ENCODE peak calls at places on chromosomes 2 and 18, in five cellular contexts. One of them, this sample, is unnamed.

GRCh38 chr2:237742614-237743013 is 56.0 kb upstream of the RBM44 start:
- DNase-seq in colonic mucosa: no peak
- DNase-seq in neuronal stem cell: no peak
- DNase-seq in SK-N-SH: no peak
- DNase-seq in lower lobe of right lung: no peak
- DNase-seq in this sample: no peak

GRCh38 chr2:56582570-56582969 is 398.8 kb downstream of the CCDC85A start:
- DNase-seq in colonic mucosa: no peak
- DNase-seq in neuronal stem cell: no peak
- DNase-seq in SK-N-SH: no peak
- DNase-seq in lower lobe of right lung: no peak
- DNase-seq in this sample: no peak

GRCh38 chr2:109123586-109124201 is 5.3 kb upstream of the SH3RF3 start:
- DNase-seq in colonic mucosa: no peak
- DNase-seq in neuronal stem cell: no peak
- DNase-seq in SK-N-SH: no peak
- DNase-seq in lower lobe of right lung: no peak
- DNase-seq in this sample: no peak

GRCh38 chr2:241256168-241256545 is 59.3 kb downstream of the HDLBP start:
- DNase-seq in colonic mucosa: no peak
- DNase-seq in neuronal stem cell: no peak
- DNase-seq in SK-N-SH: no peak
- DNase-seq in lower lobe of right lung: no peak
- DNase-seq in this sample: no peak

GRCh38 chr2:127197475-127198385 is 22.4 kb downstream of the CYP27C1 start:
- DNase-seq in colonic mucosa: peak; percentile 82
- DNase-seq in neuronal stem cell: no peak
- DNase-seq in SK-N-SH: peak; percentile 87
- DNase-seq in lower lobe of right lung: peak; percentile 71
- DNase-seq in this sample: peak; percentile 18

GRCh38 chr18:13011719-13012118 is 20.6 kb downstream of the CEP192 start:
- DNase-seq in colonic mucosa: no peak
- DNase-seq in neuronal stem cell: no peak
- DNase-seq in SK-N-SH: no peak
- DNase-seq in lower lobe of right lung: no peak
- DNase-seq in this sample: no peak

GRCh38 chr2:157771234-157771633 is 104.9 kb downstream of the ACVR1 start:
- DNase-seq in colonic mucosa: no peak
- DNase-seq in neuronal stem cell: no peak
- DNase-seq in SK-N-SH: no peak
- DNase-seq in lower lobe of right lung: no peak
- DNase-seq in this sample: no peak

GRCh38 chr2:170264865-170265264 is 86.9 kb downstream of the MYO3B start:
- DNase-seq in colonic mucosa: no peak
- DNase-seq in neuronal stem cell: no peak
- DNase-seq in SK-N-SH: no peak
- DNase-seq in lower lobe of right lung: no peak
- DNase-seq in this sample: no peak

GRCh38 chr2:241803387-241804325 is 5.3 kb upstream of the NEU4 start:
- DNase-seq in colonic mucosa: peak; percentile 26
- DNase-seq in neuronal stem cell: no peak
- DNase-seq in SK-N-SH: peak; percentile 75
- DNase-seq in lower lobe of right lung: peak; percentile 49
- DNase-seq in this sample: no peak

GRCh38 chr2:38702413-38702812 is 36.5 kb downstream of the GALM start:
- DNase-seq in colonic mucosa: no peak
- DNase-seq in neuronal stem cell: no peak
- DNase-seq in SK-N-SH: no peak
- DNase-seq in lower lobe of right lung: no peak
- DNase-seq in this sample: no peak

GRCh38 chr2:101420623-101421022 is 33.3 kb upstream of the CREG2 start:
- DNase-seq in colonic mucosa: no peak
- DNase-seq in neuronal stem cell: no peak
- DNase-seq in SK-N-SH: no peak
- DNase-seq in lower lobe of right lung: no peak
- DNase-seq in this sample: no peak

GRCh38 chr2:169395821-169396374 is 33.6 kb upstream of the LRP2 start:
- DNase-seq in colonic mucosa: no peak
- DNase-seq in neuronal stem cell: no peak
- DNase-seq in SK-N-SH: no peak
- DNase-seq in lower lobe of right lung: no peak
- DNase-seq in this sample: no peak

GRCh38 chr2:231917280-231918088 is 8.7 kb downstream of the NPPC start:
- DNase-seq in colonic mucosa: no peak
- DNase-seq in neuronal stem cell: no peak
- DNase-seq in SK-N-SH: no peak
- DNase-seq in lower lobe of right lung: peak; percentile 20
- DNase-seq in this sample: no peak

GRCh38 chr2:16405551-16405950 is 260.1 kb downstream of the CYRIA start:
- DNase-seq in colonic mucosa: no peak
- DNase-seq in neuronal stem cell: no peak
- DNase-seq in SK-N-SH: no peak
- DNase-seq in lower lobe of right lung: no peak
- DNase-seq in this sample: no peak

GRCh38 chr2:6992821-6993228 is 75.6 kb downstream of the RNF144A start:
- DNase-seq in colonic mucosa: no peak
- DNase-seq in neuronal stem cell: no peak
- DNase-seq in SK-N-SH: no peak
- DNase-seq in lower lobe of right lung: no peak
- DNase-seq in this sample: no peak

GRCh38 chr2:229230215-229230614 is 40.9 kb downstream of the PID1 start:
- DNase-seq in colonic mucosa: no peak
- DNase-seq in neuronal stem cell: no peak
- DNase-seq in SK-N-SH: no peak
- DNase-seq in lower lobe of right lung: no peak
- DNase-seq in this sample: no peak

GRCh38 chr2:101556033-101556459 is 81.1 kb upstream of the RFX8 start:
- DNase-seq in colonic mucosa: no peak
- DNase-seq in neuronal stem cell: no peak
- DNase-seq in SK-N-SH: no peak
- DNase-seq in lower lobe of right lung: no peak
- DNase-seq in this sample: no peak

GRCh38 chr2:144230452-144231085 is 289.4 kb downstream of the ZEB2 start:
- DNase-seq in colonic mucosa: no peak
- DNase-seq in neuronal stem cell: no peak
- DNase-seq in SK-N-SH: no peak
- DNase-seq in lower lobe of right lung: no peak
- DNase-seq in this sample: no peak

GRCh38 chr2:95043300-95043786 is 17.8 kb downstream of the MAL start:
- DNase-seq in colonic mucosa: peak; percentile 37
- DNase-seq in neuronal stem cell: no peak
- DNase-seq in SK-N-SH: no peak
- DNase-seq in lower lobe of right lung: peak; percentile 72
- DNase-seq in this sample: no peak

GRCh38 chr18:35239314-35239713 is 1.5 kb upstream of the ZNF397 start:
- DNase-seq in colonic mucosa: no peak
- DNase-seq in neuronal stem cell: no peak
- DNase-seq in SK-N-SH: no peak
- DNase-seq in lower lobe of right lung: no peak
- DNase-seq in this sample: no peak

GRCh38 chr2:18999198-18999597 is 359.2 kb downstream of the OSR1 start:
- DNase-seq in colonic mucosa: no peak
- DNase-seq in neuronal stem cell: no peak
- DNase-seq in SK-N-SH: no peak
- DNase-seq in lower lobe of right lung: no peak
- DNase-seq in this sample: no peak

GRCh38 chr18:55199291-55199963 is 240.2 kb upstream of the CCDC68 start:
- DNase-seq in colonic mucosa: no peak
- DNase-seq in neuronal stem cell: no peak
- DNase-seq in SK-N-SH: no peak
- DNase-seq in lower lobe of right lung: no peak
- DNase-seq in this sample: no peak

GRCh38 chr2:24926602-24927252 is 6.7 kb upstream of the ADCY3 start:
- DNase-seq in colonic mucosa: peak; percentile 39
- DNase-seq in neuronal stem cell: no peak
- DNase-seq in SK-N-SH: no peak
- DNase-seq in lower lobe of right lung: peak; percentile 65
- DNase-seq in this sample: no peak

GRCh38 chr2:241001413-241002274 is 3.2 kb downstream of the SNED1 start:
- DNase-seq in colonic mucosa: no peak
- DNase-seq in neuronal stem cell: no peak
- DNase-seq in SK-N-SH: no peak
- DNase-seq in lower lobe of right lung: no peak
- DNase-seq in this sample: no peak

GRCh38 chr2:13682878-13683277 is 949.6 kb upstream of the LRATD1 start:
- DNase-seq in colonic mucosa: no peak
- DNase-seq in neuronal stem cell: no peak
- DNase-seq in SK-N-SH: no peak
- DNase-seq in lower lobe of right lung: no peak
- DNase-seq in this sample: no peak

GRCh38 chr2:233061591-233062446 is 1.7 kb downstream of the INPP5D start:
- DNase-seq in colonic mucosa: no peak
- DNase-seq in neuronal stem cell: no peak
- DNase-seq in SK-N-SH: peak; percentile 48
- DNase-seq in lower lobe of right lung: peak; percentile 68
- DNase-seq in this sample: no peak

GRCh38 chr2:239253264-239253663 is 147.6 kb downstream of the HDAC4 start:
- DNase-seq in colonic mucosa: no peak
- DNase-seq in neuronal stem cell: no peak
- DNase-seq in SK-N-SH: no peak
- DNase-seq in lower lobe of right lung: no peak
- DNase-seq in this sample: no peak

GRCh38 chr18:67916142-67916541 is 399.6 kb upstream of the DSEL start:
- DNase-seq in colonic mucosa: no peak
- DNase-seq in neuronal stem cell: no peak
- DNase-seq in SK-N-SH: no peak
- DNase-seq in lower lobe of right lung: no peak
- DNase-seq in this sample: no peak

GRCh38 chr18:77055429-77056310 is 76.9 kb downstream of the MBP start:
- DNase-seq in colonic mucosa: no peak
- DNase-seq in neuronal stem cell: no peak
- DNase-seq in SK-N-SH: no peak
- DNase-seq in lower lobe of right lung: peak; percentile 76
- DNase-seq in this sample: peak; percentile 35

GRCh38 chr18:60975419-60975818 is 357.8 kb upstream of the CDH20 start:
- DNase-seq in colonic mucosa: no peak
- DNase-seq in neuronal stem cell: no peak
- DNase-seq in SK-N-SH: no peak
- DNase-seq in lower lobe of right lung: no peak
- DNase-seq in this sample: no peak

GRCh38 chr2:73827018-73827417 is 1.7 kb upstream of the STAMBP start:
- DNase-seq in colonic mucosa: no peak
- DNase-seq in neuronal stem cell: no peak
- DNase-seq in SK-N-SH: no peak
- DNase-seq in lower lobe of right lung: no peak
- DNase-seq in this sample: no peak

DNA sequence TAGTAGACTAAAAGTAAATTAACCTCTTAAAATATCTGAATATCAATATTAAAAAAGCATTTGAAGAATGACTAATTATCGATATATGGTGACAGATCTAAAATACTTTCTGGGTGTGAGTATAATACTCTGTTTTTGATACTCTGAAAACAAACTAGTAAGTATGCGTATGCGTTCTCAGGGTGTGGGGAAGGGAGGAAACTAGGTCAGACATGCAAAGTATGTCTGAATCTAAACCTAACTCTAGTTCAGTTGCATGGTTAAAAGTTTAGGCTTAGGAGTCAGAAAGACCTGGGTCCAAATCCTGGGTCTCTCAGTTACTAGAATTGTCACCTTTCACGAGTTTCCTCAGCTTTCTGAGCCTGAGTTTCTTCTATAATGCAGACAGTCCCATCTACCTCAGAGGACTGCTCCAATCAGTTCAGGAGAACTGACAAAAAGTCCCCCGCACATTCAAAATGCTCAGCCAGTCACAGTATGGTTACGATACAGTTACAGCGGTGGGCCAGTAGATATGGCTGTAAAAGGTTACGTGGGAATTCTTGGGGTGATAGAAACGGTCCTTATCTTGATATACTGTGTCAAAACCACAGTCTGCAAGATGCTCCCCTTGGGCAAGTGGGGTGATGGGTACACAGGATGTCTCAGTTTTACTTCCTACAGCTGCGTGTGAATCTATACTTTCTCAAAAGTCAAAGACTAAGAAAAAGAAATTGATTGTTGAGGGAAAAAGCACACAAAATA is 29.2 kb downstream of the UNC50 start:
- DNase-seq in colonic mucosa: no peak
- DNase-seq in neuronal stem cell: no peak
- DNase-seq in SK-N-SH: no peak
- DNase-seq in lower lobe of right lung: no peak
- DNase-seq in this sample: peak; percentile 37
- H3K27ac ChIP-seq in colonic mucosa: no peak overlapping the region
- H3K27ac ChIP-seq in neuronal stem cell: no peak overlapping the region
- H3K27ac ChIP-seq in SK-N-SH: no peak overlapping the region
- H3K27ac ChIP-seq in lower lobe of right lung: no peak overlapping the region
- H3K27ac ChIP-seq in this sample: peak overlapping the region; percentile 48

GRCh38 chr18:62522178-62522509 is 681 bp upstream of the ZCCHC2 start:
- DNase-seq in colonic mucosa: no peak
- DNase-seq in neuronal stem cell: no peak
- DNase-seq in SK-N-SH: no peak
- DNase-seq in lower lobe of right lung: no peak
- DNase-seq in this sample: no peak

GRCh38 chr18:62521082-62521481 is 1.7 kb upstream of the ZCCHC2 start:
- DNase-seq in colonic mucosa: no peak
- DNase-seq in neuronal stem cell: no peak
- DNase-seq in SK-N-SH: no peak
- DNase-seq in lower lobe of right lung: no peak
- DNase-seq in this sample: no peak

GRCh38 chr18:62522510-62523254 is at the start of gene ZCCHC2:
- DNase-seq in colonic mucosa: peak; percentile 99
- DNase-seq in neuronal stem cell: peak; percentile 96
- DNase-seq in SK-N-SH: peak; percentile 96
- DNase-seq in lower lobe of right lung: peak; percentile 97
- DNase-seq in this sample: peak; percentile 99

GRCh38 chr18:62523255-62523588 is 397 bp downstream of the ZCCHC2 start:
- DNase-seq in colonic mucosa: no peak
- DNase-seq in neuronal stem cell: no peak
- DNase-seq in SK-N-SH: no peak
- DNase-seq in lower lobe of right lung: no peak
- DNase-seq in this sample: no peak

GRCh38 chr18:62521588-62521987 is 1.2 kb upstream of the ZCCHC2 start:
- DNase-seq in colonic mucosa: no peak
- DNase-seq in neuronal stem cell: no peak
- DNase-seq in SK-N-SH: no peak
- DNase-seq in lower lobe of right lung: no peak
- DNase-seq in this sample: no peak
- H3K4me3 ChIP-seq in colonic mucosa: peak overlapping the region; percentile 92
- H3K4me3 ChIP-seq in neuronal stem cell: no peak overlapping the region
- H3K4me3 ChIP-seq in SK-N-SH: peak overlapping the region; percentile 96
- H3K4me3 ChIP-seq in lower lobe of right lung: peak overlapping the region; percentile 92
- H3K4me3 ChIP-seq in this sample: peak overlapping the region; percentile 82

GRCh38 chr2:96143231-96143847 is 1.9 kb downstream of the DUSP2 start:
- DNase-seq in colonic mucosa: no peak
- DNase-seq in neuronal stem cell: no peak
- DNase-seq in SK-N-SH: no peak
- DNase-seq in lower lobe of right lung: peak; percentile 23
- DNase-seq in this sample: no peak
- H3K4me1 ChIP-seq in colonic mucosa: no peaks in the 10 kb centered on the region
- H3K4me1 ChIP-seq in neuronal stem cell: peaks cover 14% of the 10 kb centered on the region
- H3K4me1 ChIP-seq in SK-N-SH: peaks cover 26% of the 10 kb centered on the region
- H3K4me1 ChIP-seq in lower lobe of right lung: peaks cover 30% of the 10 kb centered on the region
- H3K4me1 ChIP-seq in this sample: peaks cover 67% of the 10 kb centered on the region

DNA sequence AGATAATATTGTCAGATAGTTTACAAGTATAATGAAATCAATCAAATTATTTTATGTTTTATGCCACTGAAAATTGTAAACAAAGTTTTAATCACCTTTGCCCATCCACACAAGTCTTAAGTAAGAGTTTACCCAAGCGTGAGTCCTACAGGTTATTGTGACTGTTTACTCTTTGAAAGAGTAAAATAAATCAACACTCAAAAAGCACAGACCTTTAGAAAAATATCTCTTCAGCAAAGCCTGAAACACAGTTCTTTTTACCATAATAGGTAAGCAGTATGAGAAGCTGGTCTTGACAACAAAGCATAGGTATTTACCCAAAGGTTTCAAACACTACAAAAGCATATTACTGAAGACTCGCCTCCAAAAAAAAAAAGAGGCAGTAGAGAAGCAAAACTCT is 3.7 kb downstream of the ROCK2 start:
- DNase-seq in colonic mucosa: no peak
- DNase-seq in neuronal stem cell: no peak
- DNase-seq in SK-N-SH: no peak
- DNase-seq in lower lobe of right lung: no peak
- DNase-seq in this sample: no peak
- H3K27ac ChIP-seq in colonic mucosa: no peak overlapping the region
- H3K27ac ChIP-seq in neuronal stem cell: no peak overlapping the region
- H3K27ac ChIP-seq in SK-N-SH: no peak overlapping the region
- H3K27ac ChIP-seq in lower lobe of right lung: no peak overlapping the region
- H3K27ac ChIP-seq in this sample: no peak overlapping the region

This sample was measured in CD4-positive, CD25-positive, alpha-beta regulatory T cell.